ENCODE peak calls at places on chromosome 4, in four cellular contexts. One of them, this sample, is unnamed.

GRCh38 chr4:119656986-119657635 is 28.5 kb upstream of the PDE5A start:
- DNase-seq in SK-N-SH: no peak
- DNase-seq in endothelial cell of umbilical vein: peak
- DNase-seq in prostate gland: no peak
- DNase-seq in this sample: no peak

GRCh38 chr4:42412251-42412650 is 15.0 kb downstream of the SHISA3 start:
- DNase-seq in SK-N-SH: no peak
- DNase-seq in prostate gland: no peak
- DNase-seq in endothelial cell of umbilical vein: peak
- DNase-seq in this sample: no peak

GRCh38 chr4:9898596-9899345 is 117.3 kb downstream of the DRD5 start:
- DNase-seq in endothelial cell of umbilical vein: peak
- DNase-seq in prostate gland: no peak
- DNase-seq in SK-N-SH: peak
- DNase-seq in this sample: peak

GRCh38 chr4:104750008-104750407 is 255.3 kb upstream of the CXXC4 start:
- DNase-seq in prostate gland: no peak
- DNase-seq in SK-N-SH: no peak
- DNase-seq in endothelial cell of umbilical vein: no peak
- DNase-seq in this sample: no peak

GRCh38 chr4:25031077-25031606 is 396 bp upstream of the LGI2 start:
- DNase-seq in SK-N-SH: peak
- DNase-seq in prostate gland: no peak
- DNase-seq in endothelial cell of umbilical vein: no peak
- DNase-seq in this sample: peak

GRCh38 chr4:151459380-151459779 is 50.4 kb downstream of the FHIP1A start:
- DNase-seq in prostate gland: no peak
- DNase-seq in SK-N-SH: no peak
- DNase-seq in endothelial cell of umbilical vein: no peak
- DNase-seq in this sample: no peak

GRCh38 chr4:97073194-97073593 is 1070.1 kb downstream of the STPG2 start:
- DNase-seq in SK-N-SH: no peak
- DNase-seq in prostate gland: no peak
- DNase-seq in endothelial cell of umbilical vein: no peak
- DNase-seq in this sample: no peak

GRCh38 chr4:25621027-25621930 is 34.4 kb upstream of the SLC34A2 start:
- DNase-seq in SK-N-SH: no peak
- DNase-seq in prostate gland: no peak
- DNase-seq in endothelial cell of umbilical vein: no peak
- DNase-seq in this sample: no peak

GRCh38 chr4:78954048-78954666 is 14.9 kb upstream of the PAQR3 start:
- DNase-seq in prostate gland: peak
- DNase-seq in endothelial cell of umbilical vein: peak
- DNase-seq in SK-N-SH: peak
- DNase-seq in this sample: no peak

GRCh38 chr4:106502106-106502699 is 133.6 kb upstream of the GIMD1 start:
- DNase-seq in endothelial cell of umbilical vein: peak
- DNase-seq in prostate gland: peak
- DNase-seq in SK-N-SH: peak
- DNase-seq in this sample: peak

GRCh38 chr4:107616838-107617389 is 103.1 kb downstream of the PAPSS1 start:
- DNase-seq in endothelial cell of umbilical vein: no peak
- DNase-seq in prostate gland: no peak
- DNase-seq in SK-N-SH: no peak
- DNase-seq in this sample: no peak

GRCh38 chr4:147312376-147313046 is 168.4 kb upstream of the EDNRA start:
- DNase-seq in SK-N-SH: no peak
- DNase-seq in prostate gland: peak
- DNase-seq in endothelial cell of umbilical vein: no peak
- DNase-seq in this sample: no peak

GRCh38 chr4:6917445-6918241 is 8.0 kb downstream of the TBC1D14 start:
- DNase-seq in endothelial cell of umbilical vein: peak
- DNase-seq in prostate gland: peak
- DNase-seq in SK-N-SH: peak
- DNase-seq in this sample: peak

GRCh38 chr4:143700420-143701352 is at the start of gene FREM3:
- DNase-seq in prostate gland: no peak
- DNase-seq in SK-N-SH: peak
- DNase-seq in endothelial cell of umbilical vein: no peak
- DNase-seq in this sample: no peak

GRCh38 chr4:140170299-140170698 is 16.3 kb upstream of the MAML3 start:
- DNase-seq in endothelial cell of umbilical vein: no peak
- DNase-seq in SK-N-SH: no peak
- DNase-seq in prostate gland: no peak
- DNase-seq in this sample: no peak

GRCh38 chr4:8836664-8837171 is 34.9 kb downstream of the HMX1 start:
- DNase-seq in SK-N-SH: no peak
- DNase-seq in prostate gland: no peak
- DNase-seq in endothelial cell of umbilical vein: no peak
- DNase-seq in this sample: peak

GRCh38 chr4:165505991-165506779 is 127.4 kb downstream of the CPE start:
- DNase-seq in endothelial cell of umbilical vein: no peak
- DNase-seq in SK-N-SH: no peak
- DNase-seq in prostate gland: no peak
- DNase-seq in this sample: no peak

GRCh38 chr4:13483142-13484044 is 747 bp downstream of the RAB28 start:
- DNase-seq in SK-N-SH: peak
- DNase-seq in endothelial cell of umbilical vein: peak
- DNase-seq in prostate gland: peak
- DNase-seq in this sample: peak

GRCh38 chr4:181860157-181860556 is 383.0 kb upstream of the TENM3 start:
- DNase-seq in prostate gland: no peak
- DNase-seq in endothelial cell of umbilical vein: no peak
- DNase-seq in SK-N-SH: peak
- DNase-seq in this sample: no peak

GRCh38 chr4:8325284-8325973 is 55.9 kb downstream of the HTRA3 start:
- DNase-seq in SK-N-SH: no peak
- DNase-seq in prostate gland: no peak
- DNase-seq in endothelial cell of umbilical vein: no peak
- DNase-seq in this sample: no peak

GRCh38 chr4:187478292-187479205 is 517.0 kb upstream of the ZFP42 start:
- DNase-seq in endothelial cell of umbilical vein: no peak
- DNase-seq in prostate gland: no peak
- DNase-seq in SK-N-SH: no peak
- DNase-seq in this sample: no peak

GRCh38 chr4:154622598-154622997 is 10.1 kb upstream of the FGG start:
- DNase-seq in endothelial cell of umbilical vein: peak
- DNase-seq in SK-N-SH: peak
- DNase-seq in prostate gland: peak
- DNase-seq in this sample: no peak

GRCh38 chr4:75630932-75631320 is 598 bp upstream of the CDKL2 start:
- DNase-seq in SK-N-SH: no peak
- DNase-seq in prostate gland: no peak
- DNase-seq in endothelial cell of umbilical vein: no peak
- DNase-seq in this sample: no peak

GRCh38 chr4:75432683-75433082 is 81.5 kb downstream of the RCHY1 start:
- DNase-seq in endothelial cell of umbilical vein: peak
- DNase-seq in prostate gland: no peak
- DNase-seq in SK-N-SH: peak
- DNase-seq in this sample: no peak

GRCh38 chr4:85514117-85514516 is 39.2 kb downstream of the ARHGAP24 start:
- DNase-seq in endothelial cell of umbilical vein: no peak
- DNase-seq in SK-N-SH: no peak
- DNase-seq in prostate gland: no peak
- DNase-seq in this sample: no peak

GRCh38 chr4:24686866-24687672 is 102.7 kb upstream of the DHX15 start:
- DNase-seq in SK-N-SH: peak
- DNase-seq in prostate gland: no peak
- DNase-seq in endothelial cell of umbilical vein: peak
- DNase-seq in this sample: peak

GRCh38 chr4:103002551-103002950 is 17.0 kb downstream of the SLC9B1 start:
- DNase-seq in SK-N-SH: no peak
- DNase-seq in prostate gland: no peak
- DNase-seq in endothelial cell of umbilical vein: peak
- DNase-seq in this sample: no peak

GRCh38 chr4:159075531-159075932 is 27.3 kb upstream of the RAPGEF2 start:
- DNase-seq in prostate gland: no peak
- DNase-seq in SK-N-SH: no peak
- DNase-seq in endothelial cell of umbilical vein: no peak
- DNase-seq in this sample: no peak

GRCh38 chr4:40454816-40455215 is 119.7 kb downstream of the CHRNA9 start:
- DNase-seq in SK-N-SH: no peak
- DNase-seq in endothelial cell of umbilical vein: no peak
- DNase-seq in prostate gland: no peak
- DNase-seq in this sample: no peak

GRCh38 chr4:93080316-93080715 is 748.2 kb upstream of the ATOH1 start:
- DNase-seq in prostate gland: no peak
- DNase-seq in endothelial cell of umbilical vein: no peak
- DNase-seq in SK-N-SH: no peak
- DNase-seq in this sample: no peak

GRCh38 chr4:110245567-110245966 is 47.2 kb upstream of the ELOVL6 start:
- DNase-seq in prostate gland: no peak
- DNase-seq in SK-N-SH: no peak
- DNase-seq in endothelial cell of umbilical vein: no peak
- DNase-seq in this sample: no peak

GRCh38 chr4:10457255-10457801 is at the start of gene ZNF518B:
- DNase-seq in prostate gland: peak
- DNase-seq in SK-N-SH: peak
- DNase-seq in endothelial cell of umbilical vein: peak
- DNase-seq in this sample: peak

GRCh38 chr4:102758241-102758871 is 2.4 kb downstream of the MANBA start:
- DNase-seq in prostate gland: no peak
- DNase-seq in endothelial cell of umbilical vein: no peak
- DNase-seq in SK-N-SH: no peak
- DNase-seq in this sample: no peak

GRCh38 chr4:3458371-3458770 is 4.7 kb upstream of the DOK7 start:
- DNase-seq in SK-N-SH: no peak
- DNase-seq in prostate gland: no peak
- DNase-seq in endothelial cell of umbilical vein: no peak
- DNase-seq in this sample: no peak
- TF ChIP-seq POLR2AphosphoS5 in SK-N-SH: no peak
- TF ChIP-seq POLR2AphosphoS5 in prostate gland: no peak
- TF ChIP-seq POLR2AphosphoS5 in endothelial cell of umbilical vein: no peak
- TF ChIP-seq POLR2AphosphoS5 in this sample: no peak

DNA sequence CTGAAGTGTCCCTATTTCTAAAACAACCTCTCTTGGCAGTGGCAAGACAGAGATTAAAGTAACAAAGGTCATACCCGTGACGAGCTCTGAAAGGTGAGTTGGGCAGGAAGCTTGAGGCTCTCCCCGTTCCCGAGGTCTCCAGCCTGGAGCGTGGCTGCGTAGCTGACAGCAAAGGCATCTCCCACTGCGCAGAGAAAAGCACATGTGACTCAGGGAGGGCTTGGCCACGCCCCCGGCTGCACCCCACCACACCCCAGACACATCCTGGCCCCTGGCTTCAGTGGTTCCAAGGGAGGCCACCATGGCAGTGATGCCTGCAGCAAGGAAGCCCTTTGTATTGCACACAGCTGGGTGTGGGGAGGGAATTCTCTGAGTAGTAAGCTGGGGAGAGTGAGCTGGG is 23.1 kb downstream of the EVC2 start:
- DNase-seq in prostate gland: no peak
- DNase-seq in endothelial cell of umbilical vein: no peak
- DNase-seq in SK-N-SH: no peak
- DNase-seq in this sample: no peak
- TF ChIP-seq POLR2AphosphoS5 in prostate gland: no peak
- TF ChIP-seq POLR2AphosphoS5 in endothelial cell of umbilical vein: no peak
- TF ChIP-seq POLR2AphosphoS5 in SK-N-SH: no peak
- TF ChIP-seq POLR2AphosphoS5 in this sample: no peak

GRCh38 chr4:37481547-37482129 is 204.5 kb downstream of the RELL1 start:
- DNase-seq in endothelial cell of umbilical vein: no peak
- DNase-seq in SK-N-SH: no peak
- DNase-seq in prostate gland: no peak
- DNase-seq in this sample: no peak
- TF ChIP-seq POLR2AphosphoS5 in endothelial cell of umbilical vein: no peak
- TF ChIP-seq POLR2AphosphoS5 in SK-N-SH: no peak
- TF ChIP-seq POLR2AphosphoS5 in prostate gland: no peak
- TF ChIP-seq POLR2AphosphoS5 in this sample: no peak

DNA sequence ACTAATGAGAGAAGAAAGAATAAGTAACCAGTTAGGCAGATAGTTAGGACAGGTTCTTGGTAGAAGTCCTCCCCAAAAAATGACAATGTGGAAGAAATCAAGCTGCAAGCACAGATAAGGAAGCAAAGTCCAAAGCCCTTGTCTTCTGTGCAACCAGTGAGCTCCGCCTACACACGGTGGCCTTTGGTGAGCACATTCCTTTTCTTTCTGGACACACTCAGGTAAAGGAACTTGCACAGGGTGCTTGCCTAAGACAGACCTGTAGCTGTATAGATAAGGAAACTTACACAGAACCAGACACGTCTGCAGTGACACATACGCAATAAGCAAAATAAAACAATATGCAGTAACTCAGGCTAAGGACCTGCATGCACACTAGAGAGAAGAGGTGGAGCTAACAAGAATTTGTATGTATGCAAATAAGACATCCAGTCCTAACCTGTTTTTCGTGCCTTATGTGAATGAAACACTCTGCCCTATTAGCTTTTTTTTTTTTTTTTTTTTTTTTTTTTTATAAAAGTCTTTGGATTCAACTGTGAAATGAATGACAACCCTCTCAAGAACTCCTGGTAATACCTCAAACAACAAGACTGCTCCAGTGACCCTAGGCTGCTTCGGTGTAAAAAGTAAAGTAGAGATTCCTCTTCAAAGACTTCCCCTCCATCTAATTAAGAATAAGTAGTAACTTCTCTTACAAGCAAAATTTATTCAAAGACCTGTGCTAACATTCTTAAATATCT is 48.8 kb downstream of the UGT2B10 start:
- DNase-seq in endothelial cell of umbilical vein: no peak
- DNase-seq in SK-N-SH: no peak
- DNase-seq in prostate gland: peak
- DNase-seq in this sample: peak
- TF ChIP-seq POLR2AphosphoS5 in endothelial cell of umbilical vein: no peak
- TF ChIP-seq POLR2AphosphoS5 in SK-N-SH: no peak
- TF ChIP-seq POLR2AphosphoS5 in prostate gland: no peak
- TF ChIP-seq POLR2AphosphoS5 in this sample: no peak

This sample was measured in transverse colon.